ENCODE peak calls at places on chromosomes 3 and 15, in five cellular contexts. V, R, W, T and C are unnamed samples.

GRCh38 chr3:111803123-111803593 is 55.9 kb upstream of the PHLDB2 start:
- DNase-seq in V (no peak), R (peak), W (peak), T (peak), C (no peak)

GRCh38 chr3:185028121-185028520 is 124.7 kb downstream of the C3orf70 start:
- DNase-seq in V (no peak), R (no peak), W (no peak), T (no peak), C (no peak)

GRCh38 chr15:100123611-100124010 is 218.2 kb downstream of the ADAMTS17 start:
- DNase-seq in V (no peak), R (no peak), W (no peak), T (no peak), C (no peak)

GRCh38 chr3:14902719-14903118 is 44.7 kb upstream of the NR2C2 start:
- DNase-seq in V (no peak), R (no peak), W (no peak), T (no peak), C (no peak)

GRCh38 chr3:196528639-196529233 is 13.6 kb upstream of the SMCO1 start:
- DNase-seq in V (peak), R (peak), W (peak), T (peak), C (peak)

GRCh38 chr3:148101061-148101460 is 596.6 kb upstream of the AGTR1 start:
- DNase-seq in V (no peak), R (no peak), W (no peak), T (no peak), C (no peak)

GRCh38 chr3:34727700-34728099 is 911.6 kb upstream of the ARPP21 start:
- DNase-seq in V (no peak), R (no peak), W (no peak), T (no peak), C (no peak)

GRCh38 chr3:170321326-170322034 is 36.0 kb upstream of the SKIL start:
- DNase-seq in V (no peak), R (peak), W (no peak), T (peak), C (no peak)

GRCh38 chr15:58332676-58333400 is 99.0 kb upstream of the LIPC start:
- DNase-seq in V (no peak), R (peak), W (no peak), T (peak), C (no peak)

GRCh38 chr3:148379763-148380162 is 317.9 kb upstream of the AGTR1 start:
- DNase-seq in V (peak), R (peak), W (no peak), T (peak), C (no peak)

GRCh38 chr15:99566157-99566900 is 545 bp downstream of the MEF2A start:
- DNase-seq in V (peak), R (no peak), W (peak), T (peak), C (peak)

GRCh38 chr3:157077565-157077991 is 82.4 kb downstream of the CCNL1 start:
- DNase-seq in V (no peak), R (no peak), W (no peak), T (no peak), C (no peak)

GRCh38 chr3:16258177-16258576 is 6.6 kb downstream of the DPH3 start:
- DNase-seq in V (no peak), R (no peak), W (no peak), T (no peak), C (no peak)

GRCh38 chr15:34799825-34800168 is 4.4 kb upstream of the ACTC1 start:
- DNase-seq in V (no peak), R (no peak), W (no peak), T (no peak), C (no peak)

GRCh38 chr3:49806838-49807237 is 3.8 kb downstream of the INKA1 start:
- DNase-seq in V (no peak), R (no peak), W (no peak), T (no peak), C (no peak)

GRCh38 chr3:487580-487979 is 291.0 kb downstream of the CHL1 start:
- DNase-seq in V (no peak), R (no peak), W (no peak), T (no peak), C (no peak)

GRCh38 chr15:73346735-73347312 is 21.9 kb downstream of the HCN4 start:
- DNase-seq in V (peak), R (peak), W (no peak), T (peak), C (peak)

GRCh38 chr15:69725210-69725609 is 272.6 kb downstream of the RPLP1 start:
- DNase-seq in V (no peak), R (no peak), W (no peak), T (no peak), C (no peak)

GRCh38 chr3:28835751-28836150 is 445.1 kb upstream of the RBMS3 start:
- DNase-seq in V (no peak), R (no peak), W (no peak), T (peak), C (no peak)

GRCh38 chr3:140019946-140020345 is 85.0 kb downstream of the CLSTN2 start:
- DNase-seq in V (no peak), R (no peak), W (no peak), T (no peak), C (no peak)

GRCh38 chr3:130903412-130903908 is 9.6 kb downstream of the ATP2C1 start:
- DNase-seq in V (no peak), R (no peak), W (no peak), T (no peak), C (no peak)

GRCh38 chr3:117706037-117706436 is 996.5 kb downstream of the TUSC7 start:
- DNase-seq in V (no peak), R (peak), W (no peak), T (no peak), C (no peak)

GRCh38 chr15:63212050-63212973 is 22.9 kb downstream of the RAB8B start:
- DNase-seq in V (no peak), R (peak), W (no peak), T (no peak), C (no peak)

GRCh38 chr3:138349926-138350665 is 1.7 kb downstream of the MRAS start:
- DNase-seq in V (no peak), R (peak), W (no peak), T (no peak), C (no peak)

GRCh38 chr15:100559330-100559729 is 30.6 kb upstream of the CERS3 start:
- DNase-seq in V (no peak), R (peak), W (peak), T (no peak), C (no peak)

GRCh38 chr15:70559840-70560239 is 203.5 kb downstream of the UACA start:
- DNase-seq in V (no peak), R (no peak), W (no peak), T (no peak), C (peak)

GRCh38 chr3:189724366-189724765 is 93.2 kb downstream of the TP63 start:
- DNase-seq in V (no peak), R (peak), W (no peak), T (no peak), C (no peak)

GRCh38 chr3:15271785-15272381 is 60.5 kb downstream of the SH3BP5 start:
- DNase-seq in V (no peak), R (no peak), W (no peak), T (no peak), C (peak)

GRCh38 chr3:160739079-160739478 is 17.0 kb upstream of the PPM1L start:
- DNase-seq in V (no peak), R (no peak), W (no peak), T (no peak), C (no peak)

GRCh38 chr3:34863485-34863884 is 775.8 kb upstream of the ARPP21 start:
- DNase-seq in V (no peak), R (no peak), W (no peak), T (no peak), C (no peak)

GRCh38 chr3:16604433-16604832 is 790 bp downstream of the DAZL start:
- DNase-seq in V (no peak), R (no peak), W (no peak), T (no peak), C (no peak)

GRCh38 chr3:69784854-69785523 is 45.7 kb downstream of the MITF start:
- DNase-seq in V (no peak), R (peak), W (peak), T (peak), C (no peak)

GRCh38 chr15:24777307-24777706 is 101.7 kb downstream of the NPAP1 start:
- DNase-seq in V (no peak), R (no peak), W (no peak), T (no peak), C (no peak)

GRCh38 chr3:46693038-46693896 is at the start of gene ALS2CL:
- DNase-seq in V (peak), R (no peak), W (peak), T (peak), C (peak)

GRCh38 chr15:36960179-36960946 is 140.0 kb downstream of the MEIS2 start:
- DNase-seq in V (no peak), R (no peak), W (no peak), T (no peak), C (no peak)

GRCh38 chr3:197458179-197458707 is 97.5 kb downstream of the BDH1 start:
- DNase-seq in V (no peak), R (peak), W (no peak), T (peak), C (peak)

GRCh38 chr3:160094562-160094961 is 105.9 kb downstream of the IL12A start:
- DNase-seq in V (no peak), R (no peak), W (no peak), T (no peak), C (no peak)

GRCh38 chr3:57856675-57857074 is 100.6 kb downstream of the SLMAP start:
- DNase-seq in V (no peak), R (peak), W (no peak), T (no peak), C (no peak)

GRCh38 chr15:100721758-100722550 is 119.6 kb downstream of the ASB7 start:
- DNase-seq in V (no peak), R (peak), W (peak), T (peak), C (no peak)

GRCh38 chr15:91968610-91969009 is 115.1 kb downstream of the SLCO3A1 start:
- DNase-seq in V (no peak), R (no peak), W (no peak), T (no peak), C (no peak)

GRCh38 chr15:91975241-91975978 is 121.9 kb downstream of the SLCO3A1 start:
- DNase-seq in V (no peak), R (no peak), W (no peak), T (peak), C (no peak)

GRCh38 chr15:91974321-91974720 is 120.8 kb downstream of the SLCO3A1 start:
- DNase-seq in V (no peak), R (no peak), W (no peak), T (peak), C (no peak)

GRCh38 chr15:91970142-91970541 is 116.6 kb downstream of the SLCO3A1 start:
- DNase-seq in V (no peak), R (peak), W (no peak), T (no peak), C (no peak)

DNA sequence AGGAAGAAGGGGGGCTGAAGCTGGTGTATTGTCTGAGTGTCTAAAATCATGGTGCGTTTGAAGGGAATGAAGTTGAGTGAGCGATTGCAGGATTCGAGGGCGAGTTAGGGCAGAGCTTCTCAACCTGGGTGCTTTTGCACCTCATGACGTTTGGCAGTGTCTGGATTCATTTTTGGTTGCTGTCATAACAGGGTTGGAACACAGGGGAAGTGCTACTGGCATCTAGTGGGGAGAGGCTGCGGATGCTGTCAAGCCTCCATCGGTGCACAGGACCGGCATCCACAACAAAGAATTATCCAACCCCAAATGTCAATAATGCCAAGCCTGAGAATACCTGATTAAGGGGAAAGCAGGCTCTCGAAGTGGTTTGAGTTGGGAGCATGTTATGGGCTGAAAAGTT is 120.0 kb downstream of the SLCO3A1 start:
- DNase-seq in V (no peak), R (no peak), W (no peak), T (no peak), C (no peak)
- TF ChIP-seq CTCF in V (no peak), R (no peak), W (no peak), T (no peak), C (no peak)

GRCh38 chr3:120420855-120421570 is 29.8 kb downstream of the FSTL1 start:
- DNase-seq in V (no peak), R (peak), W (no peak), T (no peak), C (no peak)
- TF ChIP-seq CTCF in V (no peak), R (peak), W (no peak), T (no peak), C (no peak)

DNA sequence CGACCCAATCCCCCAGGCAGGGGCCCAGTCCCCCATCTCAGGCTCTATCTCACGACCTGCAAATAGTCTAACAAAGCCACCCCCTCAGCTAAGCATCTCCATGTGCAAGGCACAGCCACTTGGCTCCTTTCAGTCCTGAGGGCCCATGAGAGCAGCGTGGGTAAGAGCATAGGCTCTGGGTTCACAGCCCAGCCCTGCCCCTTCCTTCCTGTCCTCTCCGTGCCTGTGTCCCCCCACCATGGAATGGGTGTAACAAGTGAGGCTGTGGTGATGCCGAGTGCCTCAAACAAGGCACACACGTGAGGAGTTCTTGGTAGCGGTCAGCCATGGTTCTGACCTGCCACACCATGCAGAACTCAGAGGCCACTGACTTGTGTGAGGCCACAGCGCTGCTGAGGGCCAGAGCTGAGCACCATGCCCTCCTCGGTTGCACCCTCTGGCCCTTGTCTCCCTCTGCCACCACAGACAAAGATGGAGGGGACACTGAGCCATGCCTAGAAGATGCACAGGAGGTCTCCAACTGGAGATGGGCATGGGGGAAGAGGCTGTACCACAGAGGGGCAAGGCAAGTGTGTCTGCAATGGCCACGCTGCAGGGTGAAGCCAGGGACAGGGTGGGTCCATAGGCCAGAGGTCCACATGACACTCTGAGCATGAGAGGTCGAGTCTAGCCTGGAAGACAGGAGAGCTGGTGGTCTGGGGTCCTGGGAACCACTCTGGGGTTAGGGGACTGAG is 10.0 kb downstream of the TPRA1 start:
- DNase-seq in V (no peak), R (no peak), W (no peak), T (no peak), C (no peak)
- TF ChIP-seq CTCF in V (no peak), R (no peak), W (no peak), T (no peak), C (no peak)

GRCh38 chr3:51441282-51442030 is 50.4 kb downstream of the RBM15B start:
- DNase-seq in V (no peak), R (no peak), W (no peak), T (no peak), C (no peak)
- TF ChIP-seq CTCF in V (no peak), R (no peak), W (no peak), T (no peak), C (no peak)

GRCh38 chr15:65836665-65837064 is 32.6 kb upstream of the RAB11A start:
- DNase-seq in V (no peak), R (no peak), W (no peak), T (no peak), C (no peak)
- TF ChIP-seq CTCF in V (peak), R (peak), W (no peak), T (peak), C (peak)

GRCh38 chr3:163476179-163476578 is 1602.1 kb downstream of the SI start:
- DNase-seq in V (no peak), R (peak), W (no peak), T (peak), C (no peak)
- TF ChIP-seq CTCF in V (no peak), R (no peak), W (no peak), T (peak), C (no peak)

DNA sequence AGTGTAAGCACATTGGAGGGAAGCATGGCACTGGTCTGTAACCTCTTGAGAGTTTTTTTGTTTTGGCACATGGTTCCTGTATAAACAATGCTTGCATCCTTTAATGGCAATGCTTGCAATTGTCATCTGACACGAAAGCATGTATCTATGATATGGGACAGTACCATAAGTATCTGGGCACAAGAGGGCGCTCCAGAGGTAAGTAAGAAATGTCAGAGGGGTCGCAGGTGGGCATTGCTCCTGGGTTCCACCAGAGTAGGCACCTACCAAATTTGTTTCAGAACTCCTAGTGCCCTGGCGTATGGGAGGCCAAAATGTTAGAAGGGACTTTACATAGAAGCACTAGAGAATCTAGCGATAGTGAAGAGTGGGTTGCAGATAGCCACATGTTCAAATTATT is 58.7 kb upstream of the BCHE start:
- DNase-seq in V (peak), R (no peak), W (no peak), T (peak), C (peak)
- TF ChIP-seq CTCF in V (peak), R (peak), W (no peak), T (peak), C (peak)

GRCh38 chr3:141051641-141052569 is 758 bp downstream of the SPSB4 start:
- DNase-seq in V (peak), R (peak), W (no peak), T (peak), C (no peak)
- TF ChIP-seq CTCF in V (no peak), R (no peak), W (no peak), T (no peak), C (peak)

GRCh38 chr3:122691195-122691594 is 10.6 kb downstream of the PARP14 start:
- DNase-seq in V (no peak), R (peak), W (no peak), T (no peak), C (no peak)

GRCh38 chr3:122687298-122687697 is 6.7 kb downstream of the PARP14 start:
- DNase-seq in V (no peak), R (no peak), W (no peak), T (no peak), C (no peak)

GRCh38 chr3:122690096-122690495 is 9.5 kb downstream of the PARP14 start:
- DNase-seq in V (no peak), R (no peak), W (no peak), T (no peak), C (no peak)

GRCh38 chr3:122689587-122689986 is 8.9 kb downstream of the PARP14 start:
- DNase-seq in V (no peak), R (peak), W (no peak), T (no peak), C (no peak)

DNA sequence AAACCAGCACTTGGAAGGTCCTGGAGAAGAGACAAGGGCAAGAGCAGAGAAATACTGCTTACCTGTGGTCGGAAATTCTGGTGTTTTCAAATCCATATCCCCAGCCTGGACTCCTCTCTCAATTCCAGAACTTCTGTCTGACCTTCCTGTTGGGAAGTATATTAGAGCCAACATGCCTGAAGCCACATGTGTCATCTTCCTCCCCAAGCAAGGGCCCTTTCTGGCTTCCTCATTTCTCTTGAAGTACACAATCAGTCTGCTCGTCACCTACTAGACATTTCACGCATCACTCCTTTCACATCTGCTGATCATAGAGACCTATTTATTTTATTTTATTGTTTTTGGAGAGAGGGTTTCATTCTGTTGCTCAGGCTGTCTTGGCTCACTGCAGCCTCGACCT is 8.4 kb downstream of the PARP14 start:
- DNase-seq in V (no peak), R (no peak), W (no peak), T (no peak), C (no peak)
- TF ChIP-seq CTCF in V (no peak), R (no peak), W (no peak), T (no peak), C (no peak)